ENCODE peak calls at places on chromosomes 16 and 17, in four cellular contexts. One of them, this sample, is unnamed.

GRCh38 chr16:63337264-63337663 is 1301.0 kb upstream of the CDH8 start:
- DNase-seq in foreskin fibroblast: no peak
- DNase-seq in epithelial cell of esophagus: no peak
- DNase-seq in stomach: no peak
- DNase-seq in this sample: no peak

GRCh38 chr17:13635951-13636350 is 34.2 kb upstream of the HS3ST3A1 start:
- DNase-seq in stomach: no peak
- DNase-seq in foreskin fibroblast: no peak
- DNase-seq in epithelial cell of esophagus: no peak
- DNase-seq in this sample: no peak

GRCh38 chr16:212999-213398 is 16.2 kb downstream of the LUC7L start:
- DNase-seq in epithelial cell of esophagus: peak; percentile 10
- DNase-seq in foreskin fibroblast: no peak
- DNase-seq in stomach: no peak
- DNase-seq in this sample: no peak

GRCh38 chr16:88303405-88303804 is 79.4 kb upstream of the ZNF469 start:
- DNase-seq in foreskin fibroblast: no peak
- DNase-seq in epithelial cell of esophagus: no peak
- DNase-seq in stomach: no peak
- DNase-seq in this sample: no peak

GRCh38 chr17:40530531-40530987 is 29.1 kb upstream of the TNS4 start:
- DNase-seq in foreskin fibroblast: no peak
- DNase-seq in stomach: no peak
- DNase-seq in epithelial cell of esophagus: no peak
- DNase-seq in this sample: no peak

GRCh38 chr17:71505200-71505599 is 615.6 kb upstream of the SOX9 start:
- DNase-seq in stomach: no peak
- DNase-seq in epithelial cell of esophagus: peak; percentile 54
- DNase-seq in foreskin fibroblast: peak; percentile 56
- DNase-seq in this sample: no peak

GRCh38 chr16:66335704-66336329 is 30.7 kb upstream of the CDH5 start:
- DNase-seq in epithelial cell of esophagus: peak; percentile 33
- DNase-seq in stomach: no peak
- DNase-seq in foreskin fibroblast: peak; percentile 69
- DNase-seq in this sample: no peak

GRCh38 chr16:90020838-90021382 is 1.7 kb upstream of the DBNDD1 start:
- DNase-seq in stomach: no peak
- DNase-seq in foreskin fibroblast: peak; percentile 44
- DNase-seq in epithelial cell of esophagus: no peak
- DNase-seq in this sample: no peak

GRCh38 chr16:73354426-73354825 is 306.5 kb upstream of the ZFHX3 start:
- DNase-seq in foreskin fibroblast: no peak
- DNase-seq in stomach: no peak
- DNase-seq in epithelial cell of esophagus: no peak
- DNase-seq in this sample: no peak

GRCh38 chr17:14228903-14229302 is 7.8 kb downstream of the CDRT15 start:
- DNase-seq in foreskin fibroblast: peak; percentile 42
- DNase-seq in epithelial cell of esophagus: no peak
- DNase-seq in stomach: no peak
- DNase-seq in this sample: no peak

GRCh38 chr17:15452746-15453145 is 14.7 kb downstream of the CDRT4 start:
- DNase-seq in epithelial cell of esophagus: no peak
- DNase-seq in stomach: no peak
- DNase-seq in foreskin fibroblast: no peak
- DNase-seq in this sample: no peak

GRCh38 chr17:67051155-67051538 is 6.8 kb downstream of the CACNG1 start:
- DNase-seq in stomach: no peak
- DNase-seq in foreskin fibroblast: no peak
- DNase-seq in epithelial cell of esophagus: no peak
- DNase-seq in this sample: no peak

GRCh38 chr16:72013888-72014538 is 5.5 kb downstream of the DHODH start:
- DNase-seq in stomach: no peak
- DNase-seq in epithelial cell of esophagus: no peak
- DNase-seq in foreskin fibroblast: no peak
- DNase-seq in this sample: no peak

DNA sequence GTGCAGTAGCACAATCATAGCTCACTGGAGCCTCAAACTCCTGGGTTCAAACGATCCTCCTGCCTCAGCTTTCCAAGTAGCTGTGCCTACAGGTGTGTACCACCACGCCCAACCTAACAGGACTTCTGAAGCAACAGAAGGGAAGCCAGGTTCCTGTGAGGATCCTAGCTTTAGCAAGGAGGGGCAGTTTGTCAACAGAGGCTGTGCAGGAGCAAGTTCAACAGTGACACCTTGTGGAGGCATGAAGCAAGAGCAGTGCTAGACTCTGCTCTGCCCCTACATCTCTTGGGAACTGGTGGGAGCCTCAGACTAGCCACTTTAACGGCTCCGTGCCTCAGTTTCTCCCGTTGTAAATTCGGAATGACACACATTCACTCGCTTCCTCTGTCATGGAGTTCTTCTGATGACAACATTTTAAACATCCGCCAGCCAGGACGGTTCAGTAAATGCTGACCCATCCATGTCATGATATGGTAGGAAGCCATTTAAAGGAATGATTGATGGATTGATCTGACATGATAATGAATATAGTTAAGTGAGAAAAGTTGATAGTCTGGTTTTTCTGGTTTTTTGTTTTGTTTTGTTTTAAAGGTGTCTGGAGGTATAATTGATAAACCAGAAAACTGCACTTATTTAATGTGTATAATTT is 218.7 kb downstream of the MRTFB start:
- DNase-seq in foreskin fibroblast: peak; percentile 21
- DNase-seq in stomach: peak; percentile 21
- DNase-seq in epithelial cell of esophagus: peak; percentile 48
- DNase-seq in this sample: peak; percentile 49
- TF ChIP-seq CTCF in foreskin fibroblast: peak; percentile 27
- TF ChIP-seq CTCF in stomach: peak; percentile 22
- TF ChIP-seq CTCF in epithelial cell of esophagus: peak; percentile 65
- TF ChIP-seq CTCF in this sample: peak; percentile 61

GRCh38 chr17:11240041-11240801 is 792 bp upstream of the SHISA6 start:
- DNase-seq in foreskin fibroblast: no peak
- DNase-seq in epithelial cell of esophagus: no peak
- DNase-seq in stomach: peak; percentile 51
- DNase-seq in this sample: peak; percentile 67

GRCh38 chr17:11241611-11242226 is 706 bp downstream of the SHISA6 start:
- DNase-seq in epithelial cell of esophagus: no peak
- DNase-seq in stomach: peak; percentile 79
- DNase-seq in foreskin fibroblast: no peak
- DNase-seq in this sample: no peak

GRCh38 chr17:11239379-11239970 is 1.5 kb upstream of the SHISA6 start:
- DNase-seq in stomach: no peak
- DNase-seq in foreskin fibroblast: no peak
- DNase-seq in epithelial cell of esophagus: no peak
- DNase-seq in this sample: no peak

GRCh38 chr17:11238710-11239109 is 2.3 kb upstream of the SHISA6 start:
- DNase-seq in stomach: no peak
- DNase-seq in foreskin fibroblast: no peak
- DNase-seq in epithelial cell of esophagus: peak; percentile 43
- DNase-seq in this sample: no peak

GRCh38 chr17:11240841-11241610 is at the start of gene SHISA6:
- DNase-seq in foreskin fibroblast: no peak
- DNase-seq in stomach: no peak
- DNase-seq in epithelial cell of esophagus: no peak
- DNase-seq in this sample: peak; percentile 68
- TF ChIP-seq CTCF in foreskin fibroblast: no peak
- TF ChIP-seq CTCF in stomach: no peak
- TF ChIP-seq CTCF in epithelial cell of esophagus: no peak
- TF ChIP-seq CTCF in this sample: no peak

GRCh38 chr16:31472559-31473203 is 729 bp downstream of the TGFB1I1 start:
- DNase-seq in epithelial cell of esophagus: peak; percentile 92
- DNase-seq in stomach: peak; percentile 87
- DNase-seq in foreskin fibroblast: peak; percentile 96
- DNase-seq in this sample: peak; percentile 71
- TF ChIP-seq CTCF in epithelial cell of esophagus: peak; percentile 67
- TF ChIP-seq CTCF in stomach: peak; percentile 74
- TF ChIP-seq CTCF in foreskin fibroblast: peak; percentile 80
- TF ChIP-seq CTCF in this sample: peak; percentile 73

GRCh38 chr16:10641555-10641952 is 53.2 kb downstream of the TEKT5 start:
- DNase-seq in epithelial cell of esophagus: no peak
- DNase-seq in foreskin fibroblast: no peak
- DNase-seq in stomach: no peak
- DNase-seq in this sample: no peak
- TF ChIP-seq CTCF in epithelial cell of esophagus: no peak
- TF ChIP-seq CTCF in foreskin fibroblast: no peak
- TF ChIP-seq CTCF in stomach: no peak
- TF ChIP-seq CTCF in this sample: no peak

GRCh38 chr16:50320310-50320709 is 48.5 kb downstream of the BRD7 start:
- DNase-seq in stomach: no peak
- DNase-seq in epithelial cell of esophagus: no peak
- DNase-seq in foreskin fibroblast: no peak
- DNase-seq in this sample: no peak

GRCh38 chr16:50326264-50326663 is 42.5 kb downstream of the BRD7 start:
- DNase-seq in epithelial cell of esophagus: no peak
- DNase-seq in foreskin fibroblast: no peak
- DNase-seq in stomach: no peak
- DNase-seq in this sample: no peak

GRCh38 chr16:50324345-50324744 is 44.4 kb downstream of the BRD7 start:
- DNase-seq in stomach: no peak
- DNase-seq in epithelial cell of esophagus: no peak
- DNase-seq in foreskin fibroblast: no peak
- DNase-seq in this sample: no peak

GRCh38 chr16:50322333-50322732 is 46.5 kb downstream of the BRD7 start:
- DNase-seq in stomach: no peak
- DNase-seq in foreskin fibroblast: no peak
- DNase-seq in epithelial cell of esophagus: no peak
- DNase-seq in this sample: no peak

DNA sequence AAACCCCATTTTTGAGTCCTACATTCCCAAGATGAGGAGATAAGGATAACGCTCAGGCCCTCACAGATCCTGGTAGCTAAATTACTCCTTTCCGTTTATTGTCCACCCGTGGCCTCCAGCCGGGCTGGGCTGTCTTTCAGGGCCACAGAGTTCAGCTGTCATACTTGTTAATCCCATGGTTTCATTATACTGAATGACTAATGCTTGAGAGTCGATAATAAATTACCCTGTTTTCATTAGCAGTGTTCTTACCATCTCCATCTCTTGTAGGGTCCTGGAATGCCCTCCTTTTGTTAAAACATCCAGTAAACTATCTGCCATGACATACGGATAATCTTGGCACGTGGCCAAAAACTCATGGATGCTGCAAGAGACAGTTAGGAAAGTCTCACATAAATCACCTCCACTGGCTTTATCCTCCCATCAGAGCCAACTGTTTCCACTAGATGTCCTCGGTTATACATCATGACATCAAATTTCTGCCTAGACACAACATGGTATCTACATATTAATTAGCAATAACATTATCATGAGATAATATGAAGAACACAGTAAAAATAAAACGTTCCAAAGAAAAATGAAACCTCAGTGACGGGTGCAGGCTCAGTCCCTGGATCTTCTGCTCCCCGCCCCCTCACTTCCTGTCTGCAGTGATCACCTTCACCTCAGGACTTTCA is 45.3 kb downstream of the BRD7 start:
- DNase-seq in epithelial cell of esophagus: peak; percentile 47
- DNase-seq in stomach: no peak
- DNase-seq in foreskin fibroblast: peak; percentile 75
- DNase-seq in this sample: no peak
- TF ChIP-seq CTCF in epithelial cell of esophagus: peak; percentile 42
- TF ChIP-seq CTCF in stomach: no peak
- TF ChIP-seq CTCF in foreskin fibroblast: no peak
- TF ChIP-seq CTCF in this sample: no peak

GRCh38 chr16:8523932-8524331 is 66.4 kb downstream of the TMEM114 start:
- DNase-seq in foreskin fibroblast: no peak
- DNase-seq in epithelial cell of esophagus: no peak
- DNase-seq in stomach: no peak
- DNase-seq in this sample: no peak
- TF ChIP-seq CTCF in foreskin fibroblast: no peak
- TF ChIP-seq CTCF in epithelial cell of esophagus: no peak
- TF ChIP-seq CTCF in stomach: no peak
- TF ChIP-seq CTCF in this sample: no peak

GRCh38 chr16:85605912-85606841 is 6.9 kb upstream of the GSE1 start:
- DNase-seq in foreskin fibroblast: no peak
- DNase-seq in stomach: peak; percentile 63
- DNase-seq in epithelial cell of esophagus: no peak
- DNase-seq in this sample: no peak

GRCh38 chr16:85608515-85608885 is 4.6 kb upstream of the GSE1 start:
- DNase-seq in stomach: peak; percentile 46
- DNase-seq in foreskin fibroblast: no peak
- DNase-seq in epithelial cell of esophagus: no peak
- DNase-seq in this sample: no peak

GRCh38 chr16:85606920-85607319 is 6.2 kb upstream of the GSE1 start:
- DNase-seq in foreskin fibroblast: no peak
- DNase-seq in stomach: no peak
- DNase-seq in epithelial cell of esophagus: no peak
- DNase-seq in this sample: no peak

GRCh38 chr16:85607796-85608514 is 5.2 kb upstream of the GSE1 start:
- DNase-seq in foreskin fibroblast: no peak
- DNase-seq in epithelial cell of esophagus: no peak
- DNase-seq in stomach: no peak
- DNase-seq in this sample: no peak

DNA sequence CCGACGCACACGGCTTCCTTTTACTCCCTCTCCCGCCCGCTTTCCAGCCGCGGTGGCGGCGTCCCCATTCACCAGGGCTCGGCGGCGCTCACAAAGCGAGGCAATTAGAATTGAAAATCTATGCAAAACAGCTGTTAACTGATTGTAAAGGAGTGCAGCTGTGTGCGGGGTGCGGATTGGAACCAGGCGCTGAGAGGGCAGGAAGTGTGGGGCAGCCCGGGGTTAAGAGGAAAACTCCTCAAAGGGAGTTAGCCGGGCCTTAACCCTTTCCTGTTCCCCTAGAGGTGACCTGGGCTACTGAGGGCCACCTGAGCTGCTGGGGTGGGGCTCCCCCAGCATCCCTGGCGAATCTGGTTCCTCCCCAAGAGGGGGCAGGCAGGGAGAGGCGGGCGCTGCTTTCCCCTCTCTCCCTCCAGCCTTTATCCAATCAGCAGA is 5.8 kb upstream of the GSE1 start:
- DNase-seq in stomach: peak; percentile 51
- DNase-seq in epithelial cell of esophagus: no peak
- DNase-seq in foreskin fibroblast: peak; percentile 57
- DNase-seq in this sample: peak; percentile 68
- TF ChIP-seq CTCF in stomach: no peak
- TF ChIP-seq CTCF in epithelial cell of esophagus: no peak
- TF ChIP-seq CTCF in foreskin fibroblast: no peak
- TF ChIP-seq CTCF in this sample: peak; percentile 12